ENCODE peak calls at places on chromosomes 4 and X, in four cellular contexts. One of them, this sample, is unnamed.

GRCh38 chr4:53653484-53654053 is 62.3 kb upstream of the LNX1 start:
- DNase-seq in foreskin fibroblast: peak
- DNase-seq in GM20000: no peak
- DNase-seq in upper lobe of left lung: no peak
- DNase-seq in this sample: peak

GRCh38 chr4:132792305-132792704 is 356.8 kb upstream of the PCDH10 start:
- DNase-seq in upper lobe of left lung: no peak
- DNase-seq in foreskin fibroblast: no peak
- DNase-seq in GM20000: no peak
- DNase-seq in this sample: no peak

GRCh38 chr4:14679906-14680305 is 322.4 kb upstream of the CPEB2 start:
- DNase-seq in upper lobe of left lung: no peak
- DNase-seq in GM20000: no peak
- DNase-seq in foreskin fibroblast: no peak
- DNase-seq in this sample: no peak

GRCh38 chr4:164648151-164648848 is 105.6 kb upstream of the SMIM31 start:
- DNase-seq in upper lobe of left lung: no peak
- DNase-seq in GM20000: no peak
- DNase-seq in foreskin fibroblast: no peak
- DNase-seq in this sample: no peak

GRCh38 chr4:1152284-1152683 is 20.1 kb downstream of the SPON2 start:
- DNase-seq in GM20000: no peak
- DNase-seq in upper lobe of left lung: no peak
- DNase-seq in foreskin fibroblast: no peak
- DNase-seq in this sample: no peak

GRCh38 chr4:18039113-18039512 is 17.6 kb upstream of the LCORL start:
- DNase-seq in foreskin fibroblast: peak
- DNase-seq in upper lobe of left lung: no peak
- DNase-seq in GM20000: no peak
- DNase-seq in this sample: no peak

GRCh38 chr4:156805696-156806095 is 165.9 kb downstream of the PDGFC start:
- DNase-seq in GM20000: no peak
- DNase-seq in foreskin fibroblast: no peak
- DNase-seq in upper lobe of left lung: no peak
- DNase-seq in this sample: no peak

GRCh38 chr4:114807759-114808404 is 209.3 kb downstream of the UGT8 start:
- DNase-seq in foreskin fibroblast: peak
- DNase-seq in upper lobe of left lung: no peak
- DNase-seq in GM20000: peak
- DNase-seq in this sample: peak

GRCh38 chr4:150325872-150326271 is 247.6 kb downstream of the DCLK2 start:
- DNase-seq in GM20000: no peak
- DNase-seq in foreskin fibroblast: no peak
- DNase-seq in upper lobe of left lung: no peak
- DNase-seq in this sample: peak

GRCh38 chrX:72554448-72555140 is 18.0 kb downstream of the HDAC8 start:
- DNase-seq in foreskin fibroblast: no peak
- DNase-seq in upper lobe of left lung: peak
- DNase-seq in GM20000: no peak
- DNase-seq in this sample: peak

GRCh38 chr4:823093-823760 is 2.7 kb downstream of the CPLX1 start:
- DNase-seq in GM20000: no peak
- DNase-seq in foreskin fibroblast: no peak
- DNase-seq in upper lobe of left lung: no peak
- DNase-seq in this sample: no peak

GRCh38 chr4:119209077-119209476 is 3.4 kb upstream of the USP53 start:
- DNase-seq in upper lobe of left lung: no peak
- DNase-seq in GM20000: peak
- DNase-seq in foreskin fibroblast: peak
- DNase-seq in this sample: peak

GRCh38 chrX:47643926-47644325 is 6.4 kb downstream of the ELK1 start:
- DNase-seq in foreskin fibroblast: peak
- DNase-seq in upper lobe of left lung: no peak
- DNase-seq in GM20000: no peak
- DNase-seq in this sample: no peak

GRCh38 chr4:173934201-173934600 is 349.3 kb downstream of the FBXO8 start:
- DNase-seq in GM20000: no peak
- DNase-seq in foreskin fibroblast: peak
- DNase-seq in upper lobe of left lung: no peak
- DNase-seq in this sample: no peak

GRCh38 chr4:37157403-37158167 is 87.0 kb upstream of the NWD2 start:
- DNase-seq in foreskin fibroblast: no peak
- DNase-seq in upper lobe of left lung: no peak
- DNase-seq in GM20000: no peak
- DNase-seq in this sample: no peak

GRCh38 chrX:118207831-118208453 is 91.3 kb upstream of the KLHL13 start:
- DNase-seq in foreskin fibroblast: no peak
- DNase-seq in GM20000: no peak
- DNase-seq in upper lobe of left lung: no peak
- DNase-seq in this sample: no peak

GRCh38 chrX:114272096-114272686 is 311.7 kb upstream of the HTR2C start:
- DNase-seq in foreskin fibroblast: no peak
- DNase-seq in upper lobe of left lung: no peak
- DNase-seq in GM20000: no peak
- DNase-seq in this sample: no peak

GRCh38 chr4:742742-743311 is 37.2 kb downstream of the PCGF3 start:
- DNase-seq in GM20000: peak
- DNase-seq in upper lobe of left lung: peak
- DNase-seq in foreskin fibroblast: peak
- DNase-seq in this sample: peak

GRCh38 chr4:122666527-122667245 is 45.8 kb upstream of the IL21 start:
- DNase-seq in upper lobe of left lung: no peak
- DNase-seq in GM20000: no peak
- DNase-seq in foreskin fibroblast: peak
- DNase-seq in this sample: peak

GRCh38 chr4:61333490-61333889 is 133.4 kb downstream of the ADGRL3 start:
- DNase-seq in upper lobe of left lung: no peak
- DNase-seq in GM20000: no peak
- DNase-seq in foreskin fibroblast: no peak
- DNase-seq in this sample: no peak

GRCh38 chr4:8110071-8110986 is 48.3 kb downstream of the ABLIM2 start:
- DNase-seq in upper lobe of left lung: no peak
- DNase-seq in GM20000: no peak
- DNase-seq in foreskin fibroblast: no peak
- DNase-seq in this sample: peak

GRCh38 chr4:21134994-21135393 is 434.7 kb downstream of the PACRGL start:
- DNase-seq in GM20000: no peak
- DNase-seq in foreskin fibroblast: peak
- DNase-seq in upper lobe of left lung: no peak
- DNase-seq in this sample: no peak

GRCh38 chrX:154015581-154016264 is 4.0 kb downstream of the IRAK1 start:
- DNase-seq in upper lobe of left lung: no peak
- DNase-seq in foreskin fibroblast: no peak
- DNase-seq in GM20000: no peak
- DNase-seq in this sample: no peak

GRCh38 chr4:90950385-90950841 is 823.2 kb downstream of the CCSER1 start:
- DNase-seq in foreskin fibroblast: no peak
- DNase-seq in upper lobe of left lung: no peak
- DNase-seq in GM20000: no peak
- DNase-seq in this sample: no peak
- TF ChIP-seq CTCF in foreskin fibroblast: no peak
- TF ChIP-seq CTCF in upper lobe of left lung: no peak
- TF ChIP-seq CTCF in GM20000: no peak
- TF ChIP-seq CTCF in this sample: no peak

GRCh38 chr4:32268949-32269348 is 1548.8 kb downstream of the PCDH7 start:
- DNase-seq in foreskin fibroblast: peak
- DNase-seq in upper lobe of left lung: no peak
- DNase-seq in GM20000: no peak
- DNase-seq in this sample: no peak
- TF ChIP-seq CTCF in foreskin fibroblast: no peak
- TF ChIP-seq CTCF in upper lobe of left lung: no peak
- TF ChIP-seq CTCF in GM20000: no peak
- TF ChIP-seq CTCF in this sample: no peak

GRCh38 chr4:6887591-6888371 is 21.8 kb upstream of the TBC1D14 start:
- DNase-seq in GM20000: no peak
- DNase-seq in upper lobe of left lung: peak
- DNase-seq in foreskin fibroblast: peak
- DNase-seq in this sample: no peak

GRCh38 chr4:6888506-6889071 is 21.0 kb upstream of the TBC1D14 start:
- DNase-seq in upper lobe of left lung: no peak
- DNase-seq in GM20000: no peak
- DNase-seq in foreskin fibroblast: no peak
- DNase-seq in this sample: no peak

GRCh38 chr4:6886886-6887285 is 22.7 kb upstream of the TBC1D14 start:
- DNase-seq in foreskin fibroblast: no peak
- DNase-seq in GM20000: no peak
- DNase-seq in upper lobe of left lung: no peak
- DNase-seq in this sample: no peak

GRCh38 chr4:6884341-6884870 is 25.2 kb upstream of the TBC1D14 start:
- DNase-seq in GM20000: no peak
- DNase-seq in upper lobe of left lung: no peak
- DNase-seq in foreskin fibroblast: peak
- DNase-seq in this sample: no peak

DNA sequence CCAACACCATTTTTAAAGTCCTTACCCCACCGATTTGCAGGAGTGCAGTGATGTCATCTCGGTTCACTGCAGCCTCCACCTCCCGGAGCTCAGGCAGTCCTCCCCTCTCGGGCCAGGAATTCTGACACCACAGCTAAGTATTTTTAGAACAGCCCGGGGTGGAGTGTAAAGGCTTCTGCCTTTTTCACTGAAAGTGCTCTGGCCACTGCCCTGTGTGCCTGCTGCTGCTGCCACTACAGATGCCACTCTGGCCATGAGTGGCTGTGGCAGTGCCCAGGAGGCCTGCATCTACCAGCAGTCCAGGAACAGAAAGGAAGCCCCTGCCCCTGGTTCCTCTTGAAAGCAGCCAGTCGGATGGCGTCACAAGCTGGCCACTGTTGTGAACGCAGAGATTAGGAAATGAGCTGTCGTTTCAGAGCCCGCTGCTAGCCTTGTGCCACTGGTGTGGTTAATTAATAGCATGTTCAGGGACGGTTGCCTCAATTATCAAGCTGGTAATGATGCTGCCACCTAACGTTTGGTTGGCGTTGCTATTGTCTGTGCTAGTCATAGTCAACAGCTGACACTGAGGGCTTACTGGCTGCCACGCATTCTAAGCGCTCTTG is 23.6 kb upstream of the TBC1D14 start:
- DNase-seq in GM20000: no peak
- DNase-seq in foreskin fibroblast: peak
- DNase-seq in upper lobe of left lung: no peak
- DNase-seq in this sample: peak
- TF ChIP-seq CTCF in GM20000: peak
- TF ChIP-seq CTCF in foreskin fibroblast: peak
- TF ChIP-seq CTCF in upper lobe of left lung: peak
- TF ChIP-seq CTCF in this sample: peak

GRCh38 chrX:140123446-140123845 is 158.1 kb upstream of the CXorf66 start:
- DNase-seq in GM20000: no peak
- DNase-seq in foreskin fibroblast: no peak
- DNase-seq in upper lobe of left lung: no peak
- DNase-seq in this sample: no peak
- TF ChIP-seq CTCF in GM20000: no peak
- TF ChIP-seq CTCF in foreskin fibroblast: no peak
- TF ChIP-seq CTCF in upper lobe of left lung: no peak
- TF ChIP-seq CTCF in this sample: no peak

GRCh38 chrX:15594371-15594770 is 6.4 kb downstream of the ACE2 start:
- DNase-seq in upper lobe of left lung: no peak
- DNase-seq in foreskin fibroblast: no peak
- DNase-seq in GM20000: no peak
- DNase-seq in this sample: no peak
- TF ChIP-seq CTCF in upper lobe of left lung: no peak
- TF ChIP-seq CTCF in foreskin fibroblast: no peak
- TF ChIP-seq CTCF in GM20000: no peak
- TF ChIP-seq CTCF in this sample: no peak

GRCh38 chrX:104285201-104285600 is 30.5 kb upstream of the ESX1 start:
- DNase-seq in foreskin fibroblast: no peak
- DNase-seq in upper lobe of left lung: no peak
- DNase-seq in GM20000: no peak
- DNase-seq in this sample: no peak
- TF ChIP-seq CTCF in foreskin fibroblast: no peak
- TF ChIP-seq CTCF in upper lobe of left lung: no peak
- TF ChIP-seq CTCF in GM20000: no peak
- TF ChIP-seq CTCF in this sample: no peak

GRCh38 chrX:136228808-136229207 is 22.4 kb downstream of the MAP7D3 start:
- DNase-seq in foreskin fibroblast: no peak
- DNase-seq in upper lobe of left lung: no peak
- DNase-seq in GM20000: peak
- DNase-seq in this sample: no peak

GRCh38 chrX:136227074-136227473 is 24.1 kb downstream of the MAP7D3 start:
- DNase-seq in GM20000: no peak
- DNase-seq in upper lobe of left lung: no peak
- DNase-seq in foreskin fibroblast: no peak
- DNase-seq in this sample: no peak

GRCh38 chrX:136227948-136228584 is 23.1 kb downstream of the MAP7D3 start:
- DNase-seq in upper lobe of left lung: no peak
- DNase-seq in GM20000: no peak
- DNase-seq in foreskin fibroblast: peak
- DNase-seq in this sample: peak
- TF ChIP-seq CTCF in upper lobe of left lung: no peak
- TF ChIP-seq CTCF in GM20000: no peak
- TF ChIP-seq CTCF in foreskin fibroblast: no peak
- TF ChIP-seq CTCF in this sample: no peak

GRCh38 chrX:115966920-115967319 is 203.6 kb upstream of the AGTR2 start:
- DNase-seq in upper lobe of left lung: no peak
- DNase-seq in foreskin fibroblast: no peak
- DNase-seq in GM20000: no peak
- DNase-seq in this sample: no peak

GRCh38 chrX:115970718-115971117 is 199.8 kb upstream of the AGTR2 start:
- DNase-seq in foreskin fibroblast: no peak
- DNase-seq in upper lobe of left lung: no peak
- DNase-seq in GM20000: no peak
- DNase-seq in this sample: no peak

GRCh38 chrX:115972717-115973116 is 197.8 kb upstream of the AGTR2 start:
- DNase-seq in upper lobe of left lung: no peak
- DNase-seq in foreskin fibroblast: no peak
- DNase-seq in GM20000: no peak
- DNase-seq in this sample: no peak

DNA sequence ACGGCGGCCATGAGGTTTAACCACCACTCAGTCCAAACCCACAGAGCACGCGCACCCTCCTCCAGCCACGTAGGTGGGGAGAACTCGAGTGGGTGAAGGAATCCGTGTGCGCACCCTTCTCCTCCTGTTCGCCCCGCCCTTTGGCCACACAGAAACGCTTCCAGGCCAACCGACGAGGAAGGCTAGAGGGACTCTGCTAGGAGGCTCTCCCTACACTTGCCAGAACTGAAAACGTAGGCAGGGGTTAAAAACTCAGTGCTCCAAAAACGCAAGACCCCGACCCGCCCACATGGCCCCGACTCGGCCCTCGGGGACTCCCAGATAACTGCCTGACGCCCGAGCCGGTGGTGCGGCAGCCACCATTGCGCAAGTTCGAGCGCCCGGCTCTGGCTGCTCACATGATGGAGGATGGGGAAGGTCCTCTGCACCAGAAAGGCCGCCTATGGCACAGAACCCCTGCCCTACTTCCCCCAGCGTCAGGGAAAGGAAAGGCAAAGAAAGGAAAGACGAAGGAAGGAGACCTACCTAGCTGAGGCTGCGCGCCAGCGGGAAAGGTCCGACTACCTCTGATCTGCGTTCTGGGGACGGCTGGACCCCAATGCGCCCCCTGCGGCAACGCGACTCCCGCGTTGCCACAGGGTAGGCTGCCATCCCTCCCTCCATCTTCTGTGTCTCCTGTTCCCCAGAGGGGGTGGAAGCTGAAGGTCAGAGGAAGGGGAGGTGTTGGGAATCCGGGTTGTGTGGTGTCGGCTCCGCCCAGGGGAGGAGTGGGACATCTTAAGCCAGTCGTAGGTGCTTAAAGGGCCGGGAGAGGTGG is 201.9 kb upstream of the AGTR2 start:
- DNase-seq in GM20000: peak
- DNase-seq in foreskin fibroblast: peak
- DNase-seq in upper lobe of left lung: peak
- DNase-seq in this sample: no peak
- TF ChIP-seq CTCF in GM20000: no peak
- TF ChIP-seq CTCF in foreskin fibroblast: no peak
- TF ChIP-seq CTCF in upper lobe of left lung: no peak
- TF ChIP-seq CTCF in this sample: no peak

This sample was measured in activated CD8-positive, alpha-beta T cell treated with anti-CD3 and anti-CD28 coated beads for 36 hours.